ENCODE peak calls at places on chromosomes 16 and 17, in nine cellular contexts. One of them, this sample, is unnamed.

GRCh38 chr17:42655528-42655927 is 3.6 kb upstream of the TUBG2 start:
- DNase-seq in foreskin fibroblast: peak
- DNase-seq in keratinocyte: no peak
- DNase-seq in NCI-H524: no peak
- DNase-seq in CD8-positive, alpha-beta T cell: no peak
- DNase-seq in activated naive CD4-positive, alpha-beta T cell treated with anti-CD3 and anti-CD28 coated beads for 36 hours: no peak
- DNase-seq in stimulated activated CD4-positive, alpha-beta T cell treated with anti-CD3 and anti-CD28 coated beads, Interleukin-4, amount 100 ng/mL, for 24 hours: no peak
- DNase-seq in M059J: peak
- DNase-seq in GM04503: peak
- DNase-seq in this sample: no peak

GRCh38 chr16:4489030-4489429 is 12.8 kb downstream of the HMOX2 start:
- DNase-seq in foreskin fibroblast: peak
- DNase-seq in keratinocyte: no peak
- DNase-seq in NCI-H524: no peak
- DNase-seq in CD8-positive, alpha-beta T cell: no peak
- DNase-seq in activated naive CD4-positive, alpha-beta T cell treated with anti-CD3 and anti-CD28 coated beads for 36 hours: no peak
- DNase-seq in stimulated activated CD4-positive, alpha-beta T cell treated with anti-CD3 and anti-CD28 coated beads, Interleukin-4, amount 100 ng/mL, for 24 hours: no peak
- DNase-seq in M059J: peak
- DNase-seq in GM04503: peak
- DNase-seq in this sample: no peak

GRCh38 chr17:71849783-71850768 is 270.7 kb upstream of the SOX9 start:
- DNase-seq in foreskin fibroblast: no peak
- DNase-seq in keratinocyte: no peak
- DNase-seq in NCI-H524: no peak
- DNase-seq in CD8-positive, alpha-beta T cell: no peak
- DNase-seq in activated naive CD4-positive, alpha-beta T cell treated with anti-CD3 and anti-CD28 coated beads for 36 hours: no peak
- DNase-seq in stimulated activated CD4-positive, alpha-beta T cell treated with anti-CD3 and anti-CD28 coated beads, Interleukin-4, amount 100 ng/mL, for 24 hours: no peak
- DNase-seq in M059J: no peak
- DNase-seq in GM04503: no peak
- DNase-seq in this sample: no peak

GRCh38 chr16:10982430-10983174 is 38.2 kb downstream of the CLEC16A start:
- DNase-seq in foreskin fibroblast: no peak
- DNase-seq in keratinocyte: no peak
- DNase-seq in NCI-H524: no peak
- DNase-seq in CD8-positive, alpha-beta T cell: no peak
- DNase-seq in activated naive CD4-positive, alpha-beta T cell treated with anti-CD3 and anti-CD28 coated beads for 36 hours: no peak
- DNase-seq in stimulated activated CD4-positive, alpha-beta T cell treated with anti-CD3 and anti-CD28 coated beads, Interleukin-4, amount 100 ng/mL, for 24 hours: no peak
- DNase-seq in M059J: no peak
- DNase-seq in GM04503: no peak
- DNase-seq in this sample: no peak

GRCh38 chr17:13266596-13266995 is 248.8 kb upstream of the ELAC2 start:
- DNase-seq in foreskin fibroblast: peak
- DNase-seq in keratinocyte: no peak
- DNase-seq in NCI-H524: no peak
- DNase-seq in CD8-positive, alpha-beta T cell: no peak
- DNase-seq in activated naive CD4-positive, alpha-beta T cell treated with anti-CD3 and anti-CD28 coated beads for 36 hours: no peak
- DNase-seq in stimulated activated CD4-positive, alpha-beta T cell treated with anti-CD3 and anti-CD28 coated beads, Interleukin-4, amount 100 ng/mL, for 24 hours: no peak
- DNase-seq in M059J: no peak
- DNase-seq in GM04503: no peak
- DNase-seq in this sample: peak

GRCh38 chr16:84883301-84883700 is 63.5 kb downstream of the CRISPLD2 start:
- DNase-seq in foreskin fibroblast: no peak
- DNase-seq in keratinocyte: no peak
- DNase-seq in NCI-H524: no peak
- DNase-seq in CD8-positive, alpha-beta T cell: no peak
- DNase-seq in activated naive CD4-positive, alpha-beta T cell treated with anti-CD3 and anti-CD28 coated beads for 36 hours: no peak
- DNase-seq in stimulated activated CD4-positive, alpha-beta T cell treated with anti-CD3 and anti-CD28 coated beads, Interleukin-4, amount 100 ng/mL, for 24 hours: no peak
- DNase-seq in M059J: no peak
- DNase-seq in GM04503: no peak
- DNase-seq in this sample: no peak

GRCh38 chr16:80084163-80084562 is 456.6 kb upstream of the DYNLRB2 start:
- DNase-seq in foreskin fibroblast: no peak
- DNase-seq in keratinocyte: no peak
- DNase-seq in NCI-H524: no peak
- DNase-seq in CD8-positive, alpha-beta T cell: no peak
- DNase-seq in activated naive CD4-positive, alpha-beta T cell treated with anti-CD3 and anti-CD28 coated beads for 36 hours: no peak
- DNase-seq in stimulated activated CD4-positive, alpha-beta T cell treated with anti-CD3 and anti-CD28 coated beads, Interleukin-4, amount 100 ng/mL, for 24 hours: no peak
- DNase-seq in M059J: no peak
- DNase-seq in GM04503: no peak
- DNase-seq in this sample: no peak

GRCh38 chr16:66161942-66162341 is 204.5 kb upstream of the CDH5 start:
- DNase-seq in foreskin fibroblast: no peak
- DNase-seq in keratinocyte: no peak
- DNase-seq in NCI-H524: no peak
- DNase-seq in CD8-positive, alpha-beta T cell: no peak
- DNase-seq in activated naive CD4-positive, alpha-beta T cell treated with anti-CD3 and anti-CD28 coated beads for 36 hours: no peak
- DNase-seq in stimulated activated CD4-positive, alpha-beta T cell treated with anti-CD3 and anti-CD28 coated beads, Interleukin-4, amount 100 ng/mL, for 24 hours: no peak
- DNase-seq in M059J: peak
- DNase-seq in GM04503: no peak
- DNase-seq in this sample: no peak

GRCh38 chr17:78362232-78362631 is 2.4 kb upstream of the SOCS3 start:
- DNase-seq in foreskin fibroblast: no peak
- DNase-seq in keratinocyte: no peak
- DNase-seq in NCI-H524: no peak
- DNase-seq in CD8-positive, alpha-beta T cell: no peak
- DNase-seq in activated naive CD4-positive, alpha-beta T cell treated with anti-CD3 and anti-CD28 coated beads for 36 hours: no peak
- DNase-seq in stimulated activated CD4-positive, alpha-beta T cell treated with anti-CD3 and anti-CD28 coated beads, Interleukin-4, amount 100 ng/mL, for 24 hours: no peak
- DNase-seq in M059J: no peak
- DNase-seq in GM04503: no peak
- DNase-seq in this sample: no peak

GRCh38 chr17:73072254-73072962 is 20.1 kb downstream of the SLC39A11 start:
- DNase-seq in foreskin fibroblast: no peak
- DNase-seq in keratinocyte: no peak
- DNase-seq in NCI-H524: peak
- DNase-seq in CD8-positive, alpha-beta T cell: no peak
- DNase-seq in activated naive CD4-positive, alpha-beta T cell treated with anti-CD3 and anti-CD28 coated beads for 36 hours: no peak
- DNase-seq in stimulated activated CD4-positive, alpha-beta T cell treated with anti-CD3 and anti-CD28 coated beads, Interleukin-4, amount 100 ng/mL, for 24 hours: no peak
- DNase-seq in M059J: no peak
- DNase-seq in GM04503: no peak
- DNase-seq in this sample: no peak

GRCh38 chr17:6073620-6074019 is 3.4 kb downstream of the WSCD1 start:
- DNase-seq in foreskin fibroblast: no peak
- DNase-seq in keratinocyte: no peak
- DNase-seq in NCI-H524: no peak
- DNase-seq in CD8-positive, alpha-beta T cell: no peak
- DNase-seq in activated naive CD4-positive, alpha-beta T cell treated with anti-CD3 and anti-CD28 coated beads for 36 hours: no peak
- DNase-seq in stimulated activated CD4-positive, alpha-beta T cell treated with anti-CD3 and anti-CD28 coated beads, Interleukin-4, amount 100 ng/mL, for 24 hours: no peak
- DNase-seq in M059J: no peak
- DNase-seq in GM04503: no peak
- DNase-seq in this sample: no peak

GRCh38 chr16:69941251-69942098 is 9.7 kb upstream of the CLEC18A start:
- DNase-seq in foreskin fibroblast: peak
- DNase-seq in keratinocyte: no peak
- DNase-seq in NCI-H524: no peak
- DNase-seq in CD8-positive, alpha-beta T cell: no peak
- DNase-seq in activated naive CD4-positive, alpha-beta T cell treated with anti-CD3 and anti-CD28 coated beads for 36 hours: no peak
- DNase-seq in stimulated activated CD4-positive, alpha-beta T cell treated with anti-CD3 and anti-CD28 coated beads, Interleukin-4, amount 100 ng/mL, for 24 hours: peak
- DNase-seq in M059J: no peak
- DNase-seq in GM04503: no peak
- DNase-seq in this sample: no peak

GRCh38 chr17:64245218-64246145 is 17.6 kb downstream of the TEX2 start:
- DNase-seq in foreskin fibroblast: no peak
- DNase-seq in keratinocyte: no peak
- DNase-seq in NCI-H524: no peak
- DNase-seq in CD8-positive, alpha-beta T cell: no peak
- DNase-seq in activated naive CD4-positive, alpha-beta T cell treated with anti-CD3 and anti-CD28 coated beads for 36 hours: no peak
- DNase-seq in stimulated activated CD4-positive, alpha-beta T cell treated with anti-CD3 and anti-CD28 coated beads, Interleukin-4, amount 100 ng/mL, for 24 hours: no peak
- DNase-seq in M059J: peak
- DNase-seq in GM04503: no peak
- DNase-seq in this sample: no peak

GRCh38 chr16:67237396-67238277 is 9.6 kb downstream of the FHOD1 start:
- DNase-seq in foreskin fibroblast: no peak
- DNase-seq in keratinocyte: no peak
- DNase-seq in NCI-H524: no peak
- DNase-seq in CD8-positive, alpha-beta T cell: no peak
- DNase-seq in activated naive CD4-positive, alpha-beta T cell treated with anti-CD3 and anti-CD28 coated beads for 36 hours: no peak
- DNase-seq in stimulated activated CD4-positive, alpha-beta T cell treated with anti-CD3 and anti-CD28 coated beads, Interleukin-4, amount 100 ng/mL, for 24 hours: no peak
- DNase-seq in M059J: no peak
- DNase-seq in GM04503: no peak
- DNase-seq in this sample: no peak

GRCh38 chr17:82098939-82099765 is 1.1 kb upstream of the FASN start:
- DNase-seq in foreskin fibroblast: no peak
- DNase-seq in keratinocyte: no peak
- DNase-seq in NCI-H524: peak
- DNase-seq in CD8-positive, alpha-beta T cell: no peak
- DNase-seq in activated naive CD4-positive, alpha-beta T cell treated with anti-CD3 and anti-CD28 coated beads for 36 hours: no peak
- DNase-seq in stimulated activated CD4-positive, alpha-beta T cell treated with anti-CD3 and anti-CD28 coated beads, Interleukin-4, amount 100 ng/mL, for 24 hours: no peak
- DNase-seq in M059J: no peak
- DNase-seq in GM04503: no peak
- DNase-seq in this sample: no peak

GRCh38 chr17:80441133-80441578 is 26.2 kb downstream of the ENDOV start:
- DNase-seq in foreskin fibroblast: no peak
- DNase-seq in keratinocyte: no peak
- DNase-seq in NCI-H524: peak
- DNase-seq in CD8-positive, alpha-beta T cell: peak
- DNase-seq in activated naive CD4-positive, alpha-beta T cell treated with anti-CD3 and anti-CD28 coated beads for 36 hours: peak
- DNase-seq in stimulated activated CD4-positive, alpha-beta T cell treated with anti-CD3 and anti-CD28 coated beads, Interleukin-4, amount 100 ng/mL, for 24 hours: peak
- DNase-seq in M059J: peak
- DNase-seq in GM04503: no peak
- DNase-seq in this sample: no peak

GRCh38 chr17:79821331-79822095 is 17.7 kb downstream of the CBX4 start:
- DNase-seq in foreskin fibroblast: no peak
- DNase-seq in keratinocyte: no peak
- DNase-seq in NCI-H524: no peak
- DNase-seq in CD8-positive, alpha-beta T cell: no peak
- DNase-seq in activated naive CD4-positive, alpha-beta T cell treated with anti-CD3 and anti-CD28 coated beads for 36 hours: no peak
- DNase-seq in stimulated activated CD4-positive, alpha-beta T cell treated with anti-CD3 and anti-CD28 coated beads, Interleukin-4, amount 100 ng/mL, for 24 hours: no peak
- DNase-seq in M059J: no peak
- DNase-seq in GM04503: no peak
- DNase-seq in this sample: no peak

GRCh38 chr17:4220655-4221054 is 43.1 kb downstream of the ANKFY1 start:
- DNase-seq in foreskin fibroblast: peak
- DNase-seq in keratinocyte: no peak
- DNase-seq in NCI-H524: no peak
- DNase-seq in CD8-positive, alpha-beta T cell: no peak
- DNase-seq in activated naive CD4-positive, alpha-beta T cell treated with anti-CD3 and anti-CD28 coated beads for 36 hours: no peak
- DNase-seq in stimulated activated CD4-positive, alpha-beta T cell treated with anti-CD3 and anti-CD28 coated beads, Interleukin-4, amount 100 ng/mL, for 24 hours: no peak
- DNase-seq in M059J: no peak
- DNase-seq in GM04503: no peak
- DNase-seq in this sample: no peak

GRCh38 chr16:82152192-82152591 is 17.8 kb downstream of the MPHOSPH6 start:
- DNase-seq in foreskin fibroblast: no peak
- DNase-seq in keratinocyte: no peak
- DNase-seq in NCI-H524: no peak
- DNase-seq in CD8-positive, alpha-beta T cell: no peak
- DNase-seq in activated naive CD4-positive, alpha-beta T cell treated with anti-CD3 and anti-CD28 coated beads for 36 hours: no peak
- DNase-seq in stimulated activated CD4-positive, alpha-beta T cell treated with anti-CD3 and anti-CD28 coated beads, Interleukin-4, amount 100 ng/mL, for 24 hours: no peak
- DNase-seq in M059J: no peak
- DNase-seq in GM04503: no peak
- DNase-seq in this sample: no peak

GRCh38 chr17:50596191-50597037 is 35.9 kb downstream of the CACNA1G start:
- DNase-seq in foreskin fibroblast: no peak
- DNase-seq in keratinocyte: no peak
- DNase-seq in NCI-H524: no peak
- DNase-seq in CD8-positive, alpha-beta T cell: no peak
- DNase-seq in activated naive CD4-positive, alpha-beta T cell treated with anti-CD3 and anti-CD28 coated beads for 36 hours: no peak
- DNase-seq in stimulated activated CD4-positive, alpha-beta T cell treated with anti-CD3 and anti-CD28 coated beads, Interleukin-4, amount 100 ng/mL, for 24 hours: no peak
- DNase-seq in M059J: no peak
- DNase-seq in GM04503: no peak
- DNase-seq in this sample: no peak

GRCh38 chr16:49928176-49928892 is 72.4 kb upstream of the ZNF423 start:
- DNase-seq in foreskin fibroblast: no peak
- DNase-seq in keratinocyte: no peak
- DNase-seq in NCI-H524: no peak
- DNase-seq in CD8-positive, alpha-beta T cell: no peak
- DNase-seq in activated naive CD4-positive, alpha-beta T cell treated with anti-CD3 and anti-CD28 coated beads for 36 hours: no peak
- DNase-seq in stimulated activated CD4-positive, alpha-beta T cell treated with anti-CD3 and anti-CD28 coated beads, Interleukin-4, amount 100 ng/mL, for 24 hours: no peak
- DNase-seq in M059J: no peak
- DNase-seq in GM04503: no peak
- DNase-seq in this sample: no peak

GRCh38 chr16:81189100-81189664 is 49.3 kb upstream of the BCO1 start:
- DNase-seq in foreskin fibroblast: peak
- DNase-seq in keratinocyte: no peak
- DNase-seq in NCI-H524: no peak
- DNase-seq in CD8-positive, alpha-beta T cell: no peak
- DNase-seq in activated naive CD4-positive, alpha-beta T cell treated with anti-CD3 and anti-CD28 coated beads for 36 hours: no peak
- DNase-seq in stimulated activated CD4-positive, alpha-beta T cell treated with anti-CD3 and anti-CD28 coated beads, Interleukin-4, amount 100 ng/mL, for 24 hours: no peak
- DNase-seq in M059J: no peak
- DNase-seq in GM04503: no peak
- DNase-seq in this sample: no peak

GRCh38 chr17:67246648-67247415 is 1.8 kb upstream of the HELZ start:
- DNase-seq in foreskin fibroblast: no peak
- DNase-seq in keratinocyte: peak
- DNase-seq in NCI-H524: no peak
- DNase-seq in CD8-positive, alpha-beta T cell: peak
- DNase-seq in activated naive CD4-positive, alpha-beta T cell treated with anti-CD3 and anti-CD28 coated beads for 36 hours: peak
- DNase-seq in stimulated activated CD4-positive, alpha-beta T cell treated with anti-CD3 and anti-CD28 coated beads, Interleukin-4, amount 100 ng/mL, for 24 hours: peak
- DNase-seq in M059J: peak
- DNase-seq in GM04503: no peak
- DNase-seq in this sample: no peak

GRCh38 chr17:66353937-66354401 is 51.6 kb downstream of the PRKCA start:
- DNase-seq in foreskin fibroblast: peak
- DNase-seq in keratinocyte: no peak
- DNase-seq in NCI-H524: no peak
- DNase-seq in CD8-positive, alpha-beta T cell: no peak
- DNase-seq in activated naive CD4-positive, alpha-beta T cell treated with anti-CD3 and anti-CD28 coated beads for 36 hours: no peak
- DNase-seq in stimulated activated CD4-positive, alpha-beta T cell treated with anti-CD3 and anti-CD28 coated beads, Interleukin-4, amount 100 ng/mL, for 24 hours: no peak
- DNase-seq in M059J: peak
- DNase-seq in GM04503: no peak
- DNase-seq in this sample: peak

GRCh38 chr17:77234695-77235094 is 93.9 kb downstream of the SEC14L1 start:
- DNase-seq in foreskin fibroblast: no peak
- DNase-seq in keratinocyte: no peak
- DNase-seq in NCI-H524: no peak
- DNase-seq in CD8-positive, alpha-beta T cell: no peak
- DNase-seq in activated naive CD4-positive, alpha-beta T cell treated with anti-CD3 and anti-CD28 coated beads for 36 hours: no peak
- DNase-seq in stimulated activated CD4-positive, alpha-beta T cell treated with anti-CD3 and anti-CD28 coated beads, Interleukin-4, amount 100 ng/mL, for 24 hours: no peak
- DNase-seq in M059J: no peak
- DNase-seq in GM04503: no peak
- DNase-seq in this sample: no peak

GRCh38 chr17:54749157-54749556 is 151.5 kb upstream of the TOM1L1 start:
- DNase-seq in foreskin fibroblast: no peak
- DNase-seq in keratinocyte: no peak
- DNase-seq in NCI-H524: peak
- DNase-seq in CD8-positive, alpha-beta T cell: no peak
- DNase-seq in activated naive CD4-positive, alpha-beta T cell treated with anti-CD3 and anti-CD28 coated beads for 36 hours: no peak
- DNase-seq in stimulated activated CD4-positive, alpha-beta T cell treated with anti-CD3 and anti-CD28 coated beads, Interleukin-4, amount 100 ng/mL, for 24 hours: no peak
- DNase-seq in M059J: no peak
- DNase-seq in GM04503: no peak
- DNase-seq in this sample: no peak

GRCh38 chr17:40303706-40304450 is 5.1 kb upstream of the RARA start:
- DNase-seq in foreskin fibroblast: no peak
- DNase-seq in keratinocyte: no peak
- DNase-seq in NCI-H524: peak
- DNase-seq in CD8-positive, alpha-beta T cell: no peak
- DNase-seq in activated naive CD4-positive, alpha-beta T cell treated with anti-CD3 and anti-CD28 coated beads for 36 hours: no peak
- DNase-seq in stimulated activated CD4-positive, alpha-beta T cell treated with anti-CD3 and anti-CD28 coated beads, Interleukin-4, amount 100 ng/mL, for 24 hours: no peak
- DNase-seq in M059J: peak
- DNase-seq in GM04503: no peak
- DNase-seq in this sample: no peak

GRCh38 chr17:44977065-44977464 is 9.0 kb upstream of the C1QL1 start:
- DNase-seq in foreskin fibroblast: no peak
- DNase-seq in keratinocyte: no peak
- DNase-seq in NCI-H524: peak
- DNase-seq in CD8-positive, alpha-beta T cell: no peak
- DNase-seq in activated naive CD4-positive, alpha-beta T cell treated with anti-CD3 and anti-CD28 coated beads for 36 hours: no peak
- DNase-seq in stimulated activated CD4-positive, alpha-beta T cell treated with anti-CD3 and anti-CD28 coated beads, Interleukin-4, amount 100 ng/mL, for 24 hours: no peak
- DNase-seq in M059J: no peak
- DNase-seq in GM04503: no peak
- DNase-seq in this sample: no peak

GRCh38 chr17:42118545-42118944 is 2.6 kb downstream of the KAT2A start:
- DNase-seq in foreskin fibroblast: no peak
- DNase-seq in keratinocyte: no peak
- DNase-seq in NCI-H524: peak
- DNase-seq in CD8-positive, alpha-beta T cell: peak
- DNase-seq in activated naive CD4-positive, alpha-beta T cell treated with anti-CD3 and anti-CD28 coated beads for 36 hours: peak
- DNase-seq in stimulated activated CD4-positive, alpha-beta T cell treated with anti-CD3 and anti-CD28 coated beads, Interleukin-4, amount 100 ng/mL, for 24 hours: peak
- DNase-seq in M059J: peak
- DNase-seq in GM04503: no peak
- DNase-seq in this sample: no peak

GRCh38 chr16:84461504-84462295 is 42.8 kb downstream of the MEAK7 start:
- DNase-seq in foreskin fibroblast: no peak
- DNase-seq in keratinocyte: no peak
- DNase-seq in NCI-H524: no peak
- DNase-seq in CD8-positive, alpha-beta T cell: no peak
- DNase-seq in activated naive CD4-positive, alpha-beta T cell treated with anti-CD3 and anti-CD28 coated beads for 36 hours: no peak
- DNase-seq in stimulated activated CD4-positive, alpha-beta T cell treated with anti-CD3 and anti-CD28 coated beads, Interleukin-4, amount 100 ng/mL, for 24 hours: no peak
- DNase-seq in M059J: no peak
- DNase-seq in GM04503: no peak
- DNase-seq in this sample: no peak

GRCh38 chr16:54342001-54342776 is 55.6 kb upstream of the IRX3 start:
- DNase-seq in foreskin fibroblast: peak
- DNase-seq in keratinocyte: peak
- DNase-seq in NCI-H524: no peak
- DNase-seq in CD8-positive, alpha-beta T cell: no peak
- DNase-seq in activated naive CD4-positive, alpha-beta T cell treated with anti-CD3 and anti-CD28 coated beads for 36 hours: no peak
- DNase-seq in stimulated activated CD4-positive, alpha-beta T cell treated with anti-CD3 and anti-CD28 coated beads, Interleukin-4, amount 100 ng/mL, for 24 hours: no peak
- DNase-seq in M059J: no peak
- DNase-seq in GM04503: no peak
- DNase-seq in this sample: peak